ENCODE peak calls at places on chromosome 15, in eight cellular contexts. K, B, C, D, Q, L, M and S are unnamed samples. For H3K4me1, the result is how much of the 10 kb centered on the place peaks cover.

GRCh38 chr15:63503739-63504246 is 600 bp upstream of the USP3 start:
- DNase-seq in B (peak), C (peak), L (peak), Q (peak), D (peak), K (no peak), M (peak), S (peak)

GRCh38 chr15:66854012-66854965 is 152.3 kb downstream of the SMAD6 start:
- DNase-seq in C (no peak), B (no peak), K (no peak), Q (no peak), L (peak), M (no peak), D (no peak), S (peak)

GRCh38 chr15:72584006-72584405 is 70.5 kb upstream of the GOLGA6B start:
- DNase-seq in K (no peak), C (no peak), M (peak), D (no peak), B (no peak), L (no peak), Q (no peak), S (no peak)

GRCh38 chr15:65400760-65401606 is 21.8 kb downstream of the IGDCC4 start:
- DNase-seq in L (peak), M (peak), Q (peak), D (no peak), K (peak), B (peak), C (no peak), S (no peak)

GRCh38 chr15:66774001-66774814 is 72.2 kb downstream of the SMAD6 start:
- DNase-seq in M (peak), Q (peak), L (peak), C (peak), B (peak), K (peak), D (peak), S (no peak)

GRCh38 chr15:90407871-90408317 is 19.9 kb downstream of the IQGAP1 start:
- DNase-seq in D (no peak), M (peak), L (no peak), K (no peak), B (no peak), Q (no peak), C (no peak), S (no peak)

GRCh38 chr15:31222769-31223345 is 103.8 kb upstream of the KLF13 start:
- DNase-seq in B (no peak), M (no peak), K (no peak), C (no peak), D (no peak), Q (no peak), L (no peak), S (no peak)

GRCh38 chr15:28097656-28098359 is 1.3 kb downstream of the OCA2 start:
- DNase-seq in C (no peak), L (peak), B (no peak), K (no peak), D (no peak), M (no peak), Q (no peak), S (no peak)

GRCh38 chr15:56428821-56429458 is 36.0 kb downstream of the MNS1 start:
- DNase-seq in L (no peak), B (no peak), M (peak), Q (no peak), C (no peak), K (no peak), D (peak), S (no peak)

GRCh38 chr15:44101944-44102343 is 93.1 kb downstream of the FRMD5 start:
- DNase-seq in M (peak), Q (no peak), C (no peak), D (no peak), L (no peak), B (no peak), K (no peak), S (no peak)

GRCh38 chr15:27077790-27078189 is 106.8 kb downstream of the GABRG3 start:
- DNase-seq in B (no peak), D (no peak), L (no peak), K (no peak), M (no peak), C (no peak), Q (no peak), S (no peak)

GRCh38 chr15:80585544-80586018 is 109.5 kb upstream of the ABHD17C start:
- DNase-seq in L (peak), M (no peak), B (no peak), D (no peak), K (no peak), C (no peak), Q (peak), S (peak)

GRCh38 chr15:98786706-98787105 is 138.4 kb downstream of the IGF1R start:
- DNase-seq in K (no peak), C (no peak), D (no peak), B (no peak), Q (no peak), M (no peak), L (no peak), S (no peak)

GRCh38 chr15:65530318-65531111 is at the start of gene HACD3:
- DNase-seq in Q (peak), K (peak), C (peak), D (no peak), M (peak), L (peak), B (peak), S (peak)

DNA sequence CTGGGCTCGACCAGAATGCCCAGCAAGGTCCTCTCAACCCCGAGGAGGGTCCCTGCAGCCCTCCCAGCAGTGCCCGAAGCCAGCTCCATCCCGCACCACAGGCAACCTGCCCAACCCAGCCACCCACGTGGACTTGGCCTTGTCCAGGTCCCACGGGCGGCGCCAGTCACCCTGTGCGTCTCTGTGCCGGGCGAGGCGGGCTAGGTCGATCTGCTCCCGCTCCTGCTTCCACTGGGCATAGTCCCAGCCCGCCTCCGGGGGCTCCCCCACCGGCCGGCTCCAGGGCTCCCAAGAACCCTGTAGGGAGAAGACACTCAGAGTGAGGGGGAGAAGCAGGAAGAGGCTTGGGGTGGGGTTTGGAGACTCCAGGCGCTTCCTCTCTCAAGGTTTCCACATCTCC is 3.1 kb downstream of the CCDC9B start:
- DNase-seq in Q (no peak), L (no peak), K (no peak), D (no peak), C (no peak), M (no peak), B (peak), S (no peak)
- H3K4me3 ChIP-seq in Q (peak), L (no peak), K (peak), D (no peak), C (no peak), M (no peak), B (no peak), S (no peak)

GRCh38 chr15:42154576-42155355 is 1.7 kb downstream of the PLA2G4F start:
- DNase-seq in L (no peak), D (no peak), M (no peak), Q (no peak), B (no peak), K (no peak), C (no peak), S (no peak)
- H3K4me1 ChIP-seq in L (under half), D (under half), M (under half), Q (under half), B (under half), K (half or more), C (under half), S (under half)

DNA sequence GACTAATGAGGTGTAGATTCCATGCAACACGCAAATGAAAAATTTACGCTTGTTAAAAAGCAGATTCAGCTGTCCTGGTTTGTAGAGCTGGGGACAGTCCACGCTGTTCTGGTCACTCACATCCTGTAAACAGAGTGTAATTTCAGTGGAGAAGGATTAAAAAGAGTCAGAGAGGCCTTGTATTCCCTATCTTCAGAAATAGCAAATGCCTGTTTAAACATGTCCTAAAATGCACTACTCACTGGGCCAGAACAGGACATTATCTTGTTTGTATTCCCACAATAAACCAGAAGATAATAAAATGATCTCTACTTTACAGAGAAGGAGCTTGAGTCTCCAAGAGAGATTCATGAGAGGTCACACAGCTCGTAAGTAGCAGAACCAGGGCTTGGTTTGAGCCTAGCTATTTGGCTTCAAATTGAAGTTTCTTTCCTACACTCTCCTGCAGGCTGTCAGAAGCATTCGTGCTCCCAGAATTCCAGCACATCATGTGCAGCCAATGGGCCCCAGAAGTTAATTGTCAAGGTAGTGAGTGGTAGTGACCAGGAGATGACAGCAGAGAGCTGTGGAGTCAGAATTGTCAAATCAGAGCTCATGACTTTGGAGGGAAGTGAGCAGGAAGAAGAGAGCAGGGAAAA is 242.5 kb downstream of the ATP8B4 start:
- DNase-seq in D (no peak), K (peak), C (no peak), M (peak), L (peak), Q (peak), B (no peak), S (no peak)
- H3K27ac ChIP-seq in D (no peak), K (peak), C (no peak), M (no peak), L (no peak), Q (peak), B (no peak), S (no peak)

GRCh38 chr15:52652286-52652685 is 26.9 kb downstream of the ATOSA start:
- DNase-seq in C (no peak), L (no peak), B (no peak), Q (no peak), M (no peak), K (no peak), D (no peak), S (no peak)

GRCh38 chr15:52653451-52653964 is 25.7 kb downstream of the ATOSA start:
- DNase-seq in M (peak), C (no peak), Q (no peak), L (no peak), K (no peak), D (peak), B (no peak), S (no peak)

GRCh38 chr15:52651114-52651513 is 28.1 kb downstream of the ATOSA start:
- DNase-seq in L (no peak), C (no peak), D (no peak), Q (no peak), M (no peak), K (no peak), B (no peak), S (no peak)

GRCh38 chr15:52652984-52653383 is 26.2 kb downstream of the ATOSA start:
- DNase-seq in M (peak), B (no peak), L (no peak), C (no peak), D (no peak), K (no peak), Q (no peak), S (no peak)

GRCh38 chr15:52651868-52652267 is 27.3 kb downstream of the ATOSA start:
- DNase-seq in D (peak), C (peak), M (peak), B (peak), K (peak), Q (peak), L (peak), S (peak)
- H3K4me3 ChIP-seq in D (peak), C (peak), M (peak), B (no peak), K (peak), Q (peak), L (no peak), S (peak)

GRCh38 chr15:70765504-70766281 is 2.3 kb upstream of the UACA start:
- DNase-seq in D (no peak), K (no peak), M (no peak), C (no peak), Q (no peak), L (no peak), B (no peak), S (no peak)
- H3K4me1 ChIP-seq in D (under half), K (half or more), M (under half), C (under half), Q (under half), L (under half), B (under half), S (under half)

GRCh38 chr15:58260186-58260910 is 122.2 kb downstream of the AQP9 start:
- DNase-seq in K (peak), D (no peak), M (no peak), B (no peak), C (no peak), L (peak), Q (no peak), S (no peak)
- H3K27ac ChIP-seq in K (peak), D (peak), M (no peak), B (no peak), C (no peak), L (no peak), Q (no peak), S (peak)

GRCh38 chr15:100595964-100596363 is 6.0 kb downstream of the LINS1 start:
- DNase-seq in C (no peak), D (no peak), M (no peak), Q (no peak), K (no peak), B (no peak), L (no peak), S (no peak)

GRCh38 chr15:100598655-100599054 is 3.3 kb downstream of the LINS1 start:
- DNase-seq in C (no peak), Q (no peak), B (no peak), M (no peak), D (no peak), L (no peak), K (no peak), S (no peak)

GRCh38 chr15:100593431-100593830 is 8.6 kb downstream of the LINS1 start:
- DNase-seq in D (no peak), C (no peak), Q (no peak), L (no peak), M (no peak), K (no peak), B (no peak), S (no peak)

GRCh38 chr15:100597862-100598261 is 4.1 kb downstream of the LINS1 start:
- DNase-seq in K (no peak), B (no peak), L (no peak), D (no peak), M (no peak), C (no peak), Q (no peak), S (no peak)

GRCh38 chr15:100596792-100597191 is 5.2 kb downstream of the LINS1 start:
- DNase-seq in C (no peak), D (no peak), K (no peak), B (no peak), Q (no peak), L (no peak), M (peak), S (peak)
- H3K4me3 ChIP-seq in C (no peak), D (no peak), K (no peak), B (no peak), Q (no peak), L (no peak), M (no peak), S (no peak)